ENCODE peak calls at places on chromosomes 16 and 17, in four cellular contexts. S, P, E and D are unnamed samples.

GRCh38 chr17:55487727-55488436 is 23.4 kb downstream of the SMIM36 start:
- DNase-seq in S (no peak), P (no peak), E (no peak), D (peak)

GRCh38 chr17:43175213-43176118 is 4.5 kb downstream of the NBR1 start:
- DNase-seq in S (no peak), P (no peak), E (no peak), D (peak)

GRCh38 chr16:85898521-85899442 is at the start of gene IRF8:
- DNase-seq in S (peak), P (no peak), E (no peak), D (no peak)

GRCh38 chr16:14600164-14600563 is 29.9 kb downstream of the PARN start:
- DNase-seq in S (no peak), P (no peak), E (peak), D (peak)

GRCh38 chr16:73385701-73386100 is 337.8 kb upstream of the ZFHX3 start:
- DNase-seq in S (no peak), P (no peak), E (no peak), D (no peak)

GRCh38 chr16:49859139-49859947 is 3.4 kb upstream of the ZNF423 start:
- DNase-seq in S (peak), P (no peak), E (no peak), D (no peak)

GRCh38 chr16:57798953-57799618 is 3.2 kb downstream of the KIFC3 start:
- DNase-seq in S (peak), P (no peak), E (no peak), D (no peak)

GRCh38 chr17:38789185-38789584 is 10.2 kb downstream of the PIP4K2B start:
- DNase-seq in S (peak), P (no peak), E (peak), D (peak)

GRCh38 chr16:83549836-83550569 is 257.8 kb upstream of the HSBP1 start:
- DNase-seq in S (peak), P (no peak), E (no peak), D (peak)